ENCODE peak calls at places on chromosomes 3 and 15, in six cellular contexts. T is myocyte, W is progenitor cell of endocrine pancreas, K is neuronal stem cell, H is foreskin fibroblast, X is GF-D8. V is an unnamed sample.

GRCh38 chr15:66701422-66702034 is 508 bp upstream of the SMAD6 start:
- DNase-seq in X (no peak), W (peak), K (peak), T (no peak), H (peak), V (peak)

GRCh38 chr3:133670525-133670995 is 8.8 kb upstream of the TOPBP1 start:
- DNase-seq in X (no peak), W (no peak), K (no peak), T (no peak), H (no peak), V (no peak)

GRCh38 chr3:21795863-21796392 is 44.9 kb upstream of the ZNF385D start:
- DNase-seq in T (peak), K (no peak), H (no peak), W (no peak), X (no peak), V (no peak)

GRCh38 chr3:54960736-54961135 is 32.9 kb upstream of the LRTM1 start:
- DNase-seq in X (no peak), K (no peak), W (no peak), H (no peak), T (no peak), V (no peak)

GRCh38 chr15:33234019-33234418 is 39.5 kb upstream of the FMN1 start:
- DNase-seq in T (peak), K (peak), W (no peak), X (no peak), H (peak), V (no peak)

GRCh38 chr3:146577662-146578061 is 27.5 kb downstream of the PLSCR5 start:
- DNase-seq in T (peak), K (no peak), W (no peak), H (peak), X (peak), V (no peak)

GRCh38 chr3:189689625-189690024 is 58.4 kb downstream of the TP63 start:
- DNase-seq in W (no peak), K (no peak), X (no peak), T (no peak), H (no peak), V (no peak)

GRCh38 chr15:81575436-81576123 is 201.6 kb upstream of the TMC3 start:
- DNase-seq in K (no peak), X (no peak), W (no peak), T (no peak), H (no peak), V (no peak)

GRCh38 chr3:185831195-185831594 is 6.4 kb upstream of the IGF2BP2 start:
- DNase-seq in T (no peak), H (no peak), K (no peak), W (no peak), X (no peak), V (no peak)

GRCh38 chr15:62897634-62898033 is 144.9 kb upstream of the TPM1 start:
- DNase-seq in T (no peak), W (no peak), H (no peak), K (no peak), X (no peak), V (no peak)

GRCh38 chr3:186024210-186024609 is 84.7 kb downstream of the ETV5 start:
- DNase-seq in H (peak), X (no peak), K (no peak), T (no peak), W (no peak), V (no peak)

GRCh38 chr3:74434406-74434805 is 180.1 kb downstream of the CNTN3 start:
- DNase-seq in H (no peak), W (no peak), K (no peak), T (no peak), X (no peak), V (no peak)

GRCh38 chr3:136022518-136023263 is 57.2 kb downstream of the PPP2R3A start:
- DNase-seq in H (no peak), K (no peak), W (no peak), X (no peak), T (peak), V (no peak)

GRCh38 chr15:57509121-57509520 is 82.6 kb upstream of the MYZAP start:
- DNase-seq in T (peak), H (no peak), X (no peak), W (no peak), K (peak), V (no peak)

GRCh38 chr3:30555968-30556367 is 50.4 kb upstream of the TGFBR2 start:
- DNase-seq in K (no peak), H (no peak), X (no peak), W (no peak), T (no peak), V (no peak)

GRCh38 chr15:88759872-88760271 is 43.4 kb upstream of the ACAN start:
- DNase-seq in H (no peak), X (no peak), T (no peak), W (no peak), K (no peak), V (no peak)

GRCh38 chr3:129654126-129654525 is 47.6 kb upstream of the PLXND1 start:
- DNase-seq in H (peak), W (no peak), X (no peak), K (no peak), T (peak), V (no peak)

GRCh38 chr15:47616876-47617275 is 100.4 kb upstream of the SEMA6D start:
- DNase-seq in K (no peak), T (no peak), X (no peak), H (no peak), W (no peak), V (no peak)

GRCh38 chr3:134445095-134445494 is 40.7 kb downstream of the ANAPC13 start:
- DNase-seq in K (no peak), H (no peak), W (no peak), X (no peak), T (no peak), V (no peak)

GRCh38 chr3:197485143-197485542 is 70.6 kb downstream of the BDH1 start:
- DNase-seq in H (no peak), X (no peak), T (no peak), W (no peak), K (no peak), V (no peak)

GRCh38 chr15:55789066-55789660 is 46.2 kb upstream of the PRTG start:
- DNase-seq in X (no peak), W (no peak), H (no peak), K (no peak), T (no peak), V (no peak)

GRCh38 chr3:87924485-87924884 is 134.3 kb downstream of the CGGBP1 start:
- DNase-seq in T (no peak), K (no peak), W (no peak), H (no peak), X (no peak), V (no peak)

GRCh38 chr3:102398196-102398595 is 36.6 kb upstream of the ZPLD1 start:
- DNase-seq in X (no peak), T (no peak), H (no peak), W (no peak), K (no peak), V (no peak)

GRCh38 chr3:69119138-69119537 is 3.3 kb downstream of the LMOD3 start:
- DNase-seq in W (no peak), K (no peak), T (no peak), H (no peak), X (no peak), V (no peak)

GRCh38 chr3:128590948-128591347 is 59.7 kb downstream of the RPN1 start:
- DNase-seq in K (no peak), H (no peak), X (peak), W (no peak), T (no peak), V (no peak)

GRCh38 chr3:56839784-56840724 is 38.3 kb upstream of the ARHGEF3 start:
- DNase-seq in T (peak), K (no peak), W (no peak), X (no peak), H (peak), V (no peak)

GRCh38 chr15:81923561-81924350 is 122.1 kb downstream of the MEX3B start:
- DNase-seq in W (no peak), X (no peak), K (no peak), H (no peak), T (no peak), V (no peak)

GRCh38 chr3:15291589-15292541 is 40.5 kb downstream of the SH3BP5 start:
- DNase-seq in T (peak), W (no peak), H (no peak), X (peak), K (no peak), V (no peak)

GRCh38 chr3:55014081-55014480 is 86.2 kb upstream of the LRTM1 start:
- DNase-seq in T (no peak), K (no peak), X (no peak), W (no peak), H (no peak), V (no peak)

GRCh38 chr3:38580450-38581382 is 68.8 kb downstream of the SCN5A start:
- DNase-seq in X (no peak), W (peak), K (no peak), H (no peak), T (no peak), V (peak)

GRCh38 chr15:101009176-101009575 is 90.0 kb downstream of the LRRK1 start:
- DNase-seq in W (no peak), X (no peak), H (no peak), T (no peak), K (no peak), V (peak)

V was measured in ecto neural progenitor cell.